ENCODE peak calls at places on chromosome 6, in five cellular contexts. A, V, W, U and Z are unnamed samples. For H3K4me1, the result is how much of the 10 kb centered on the place peaks cover.

GRCh38 chr6:157999100-158000051 is 17.7 kb downstream of the SYNJ2 start:
- DNase-seq in W (no peak), A (no peak), V (no peak), U (no peak), Z (no peak)

GRCh38 chr6:25311251-25311910 is 32.2 kb downstream of the CARMIL1 start:
- DNase-seq in A (no peak), W (no peak), V (no peak), U (no peak), Z (peak)

GRCh38 chr6:34465551-34466241 is at the start of gene PACSIN1:
- DNase-seq in W (no peak), U (no peak), A (peak), V (peak), Z (no peak)

GRCh38 chr6:102701019-102701418 is 1307.5 kb downstream of the GRIK2 start:
- DNase-seq in V (no peak), U (no peak), A (no peak), W (no peak), Z (no peak)

GRCh38 chr6:161584929-161585328 is 311.1 kb upstream of the AGPAT4 start:
- DNase-seq in W (no peak), V (no peak), U (no peak), A (no peak), Z (no peak)

GRCh38 chr6:17057322-17057721 is 44.5 kb upstream of the STMND1 start:
- DNase-seq in V (no peak), W (no peak), A (no peak), U (no peak), Z (no peak)

GRCh38 chr6:137165375-137166246 is 7.8 kb downstream of the IL22RA2 start:
- DNase-seq in V (no peak), W (peak), U (peak), A (peak), Z (peak)

GRCh38 chr6:36852481-36853147 is 13.4 kb upstream of the CPNE5 start:
- DNase-seq in W (peak), A (no peak), U (no peak), V (no peak), Z (no peak)

GRCh38 chr6:36362551-36363389 is 24.7 kb downstream of the ETV7 start:
- DNase-seq in V (no peak), W (no peak), A (no peak), U (no peak), Z (no peak)

GRCh38 chr6:1612386-1612893 is 2.7 kb downstream of the FOXC1 start:
- DNase-seq in A (no peak), V (no peak), U (no peak), W (no peak), Z (no peak)

GRCh38 chr6:1039746-1040145 is 272.2 kb upstream of the FOXQ1 start:
- DNase-seq in A (no peak), V (no peak), U (no peak), W (no peak), Z (no peak)

GRCh38 chr6:91020741-91021140 is 433.9 kb upstream of the MAP3K7 start:
- DNase-seq in U (peak), V (no peak), W (no peak), A (no peak), Z (no peak)

GRCh38 chr6:3231213-3232016 is 4.0 kb upstream of the TUBB2B start:
- DNase-seq in A (no peak), V (peak), W (peak), U (no peak), Z (no peak)

GRCh38 chr6:95227301-95227700 is 350.0 kb upstream of the MANEA start:
- DNase-seq in A (no peak), W (no peak), U (no peak), V (no peak), Z (no peak)

GRCh38 chr6:149032318-149032598 is 285.3 kb upstream of the TAB2 start:
- DNase-seq in U (no peak), A (no peak), W (no peak), V (no peak), Z (no peak)

GRCh38 chr6:37705239-37706051 is 7.8 kb upstream of the MDGA1 start:
- DNase-seq in V (peak), U (peak), A (peak), W (no peak), Z (no peak)

GRCh38 chr6:155314773-155315515 is 660 bp upstream of the TFB1M start:
- DNase-seq in V (no peak), A (peak), U (peak), W (peak), Z (peak)

GRCh38 chr6:21213492-21213891 is 380.1 kb upstream of the SOX4 start:
- DNase-seq in A (no peak), W (no peak), V (no peak), U (peak), Z (no peak)

GRCh38 chr6:131122007-131122406 is 13.3 kb upstream of the AKAP7 start:
- DNase-seq in W (no peak), A (no peak), V (no peak), U (no peak), Z (no peak)

GRCh38 chr6:17115251-17116089 is 13.6 kb downstream of the STMND1 start:
- DNase-seq in A (no peak), W (peak), U (no peak), V (no peak), Z (peak)

DNA sequence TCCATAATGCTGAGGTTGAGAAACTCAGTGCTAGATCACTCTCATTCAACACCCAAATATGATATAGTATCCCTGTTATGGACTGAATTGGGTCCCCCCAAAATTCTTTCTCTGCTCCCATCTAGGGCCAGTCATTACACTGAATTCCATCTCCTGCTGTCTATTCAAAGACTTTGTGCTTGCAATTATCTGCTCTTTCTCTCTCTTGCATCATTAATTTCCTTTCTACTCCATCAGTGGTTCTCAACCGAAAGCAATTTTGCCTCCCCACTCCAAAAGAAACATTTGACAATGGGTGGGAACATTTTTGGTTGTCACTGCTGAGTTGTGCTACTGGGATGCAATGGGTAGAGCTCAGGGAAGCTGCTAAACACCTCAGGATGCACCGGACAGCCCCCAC is 271.5 kb upstream of the CDYL start:
- DNase-seq in V (peak), A (no peak), U (no peak), W (no peak), Z (no peak)
- TF ChIP-seq ATF3 in V (no peak), A (peak), U (no peak), W (no peak), Z (no peak)

GRCh38 chr6:100353276-100354015 is 111.3 kb downstream of the SIM1 start:
- DNase-seq in A (no peak), W (no peak), U (no peak), V (no peak), Z (no peak)

GRCh38 chr6:100347901-100348550 is 116.7 kb downstream of the SIM1 start:
- DNase-seq in W (no peak), V (no peak), U (no peak), A (no peak), Z (no peak)

GRCh38 chr6:100346828-100347227 is 117.9 kb downstream of the SIM1 start:
- DNase-seq in A (no peak), V (no peak), U (no peak), W (no peak), Z (no peak)

GRCh38 chr6:100349366-100349765 is 115.4 kb downstream of the SIM1 start:
- DNase-seq in U (no peak), W (no peak), A (no peak), V (no peak), Z (no peak)

DNA sequence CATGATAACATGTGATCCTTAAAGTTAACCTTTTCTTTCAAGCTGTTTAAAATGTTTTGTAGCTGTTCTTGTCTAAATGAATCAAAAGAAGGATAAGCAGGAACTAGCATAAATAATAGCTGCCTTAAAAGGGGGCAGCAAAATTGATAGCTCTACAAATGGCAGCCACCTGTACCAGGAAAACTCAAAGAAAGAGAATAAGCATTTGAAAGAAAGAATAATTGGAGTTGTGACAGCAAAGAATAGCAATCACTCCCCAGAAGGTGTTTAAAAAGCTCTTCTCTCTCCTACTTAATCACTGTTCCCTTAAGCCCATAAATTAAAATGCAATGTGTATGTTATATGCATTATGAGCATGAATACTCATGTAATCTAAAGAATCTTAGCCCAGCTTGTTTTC is 114.6 kb downstream of the SIM1 start:
- DNase-seq in V (no peak), U (no peak), A (no peak), W (no peak), Z (no peak)
- H3K4me1 ChIP-seq in V (under half), U (under half), A (under half), W (under half), Z (under half)

GRCh38 chr6:43222418-43223059 is 6.7 kb downstream of the DNPH1 start:
- DNase-seq in A (no peak), W (no peak), V (no peak), U (no peak), Z (no peak)
- TF ChIP-seq CEBPB in A (no peak), W (no peak), V (no peak), U (no peak), Z (no peak)

GRCh38 chr6:19354181-19354580 is 483.0 kb upstream of the ID4 start:
- DNase-seq in U (no peak), V (no peak), W (no peak), A (no peak), Z (no peak)

GRCh38 chr6:19356692-19357091 is 480.5 kb upstream of the ID4 start:
- DNase-seq in V (no peak), W (no peak), A (no peak), U (no peak), Z (no peak)
- TF ChIP-seq ATF3 in V (no peak), W (no peak), A (no peak), U (no peak), Z (no peak)

DNA sequence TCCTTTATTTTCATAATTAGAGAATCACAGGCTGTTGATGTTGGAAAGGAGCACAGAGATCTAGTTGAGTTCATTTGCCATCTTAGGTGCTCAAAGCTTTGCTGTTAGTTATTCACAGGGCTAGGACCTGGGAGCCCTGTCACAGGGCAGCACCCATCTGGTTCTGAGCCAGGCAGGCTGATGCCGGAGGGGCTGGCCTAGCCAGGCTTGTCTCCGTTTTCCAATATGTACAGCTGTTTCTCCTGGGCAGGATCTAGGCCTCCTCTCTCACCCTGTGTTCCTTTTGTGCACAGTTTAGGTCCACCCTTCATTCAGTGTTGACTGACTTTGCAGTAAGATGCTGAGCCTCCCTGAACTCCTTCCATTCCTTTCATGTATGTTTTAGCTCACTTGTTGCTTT is 33.4 kb downstream of the LRRC1 start:
- DNase-seq in A (no peak), W (no peak), U (no peak), V (no peak), Z (no peak)
- H3K4me1 ChIP-seq in A (under half), W (half or more), U (under half), V (under half), Z (half or more)

DNA sequence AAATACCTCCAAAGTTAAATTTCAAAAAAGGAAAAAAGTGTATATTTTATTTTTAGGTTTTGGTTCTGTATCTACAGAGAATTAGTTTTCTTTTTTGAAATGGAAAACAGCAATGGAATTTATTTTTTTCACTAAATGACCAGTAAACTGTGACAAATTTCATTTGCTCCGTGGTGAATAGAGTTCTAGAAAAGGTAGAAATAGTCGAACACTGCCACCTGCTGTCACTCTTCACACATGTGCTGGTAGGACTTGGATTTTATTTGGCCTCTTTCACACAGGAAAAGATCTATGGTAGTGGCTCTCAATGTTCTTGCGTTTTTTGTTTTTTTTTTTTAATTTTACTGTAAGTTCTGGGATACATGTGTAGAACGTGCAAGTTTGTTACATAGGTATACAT is 312.5 kb downstream of the EYA4 start:
- DNase-seq in V (no peak), W (peak), A (peak), U (no peak), Z (peak)
- TF ChIP-seq CEBPB in V (no peak), W (no peak), A (no peak), U (no peak), Z (no peak)